ENCODE peak calls at places on chromosomes 16 and 17, in six cellular contexts. One of them, this sample, is unnamed.

GRCh38 chr17:31499771-31500554 is 108.5 kb downstream of the RAB11FIP4 start:
- DNase-seq in transverse colon: peak; percentile 36
- DNase-seq in esophagus muscularis mucosa: no peak
- DNase-seq in A549: no peak
- DNase-seq in stomach: peak; percentile 70
- DNase-seq in ovary: no peak
- DNase-seq in this sample: peak; percentile 58

GRCh38 chr16:782263-782662 is 5.9 kb downstream of the RPUSD1 start:
- DNase-seq in esophagus muscularis mucosa: no peak
- DNase-seq in ovary: no peak
- DNase-seq in stomach: no peak
- DNase-seq in transverse colon: no peak
- DNase-seq in A549: no peak
- DNase-seq in this sample: peak; percentile 45

GRCh38 chr16:30786936-30787612 is at the start of gene ZNF629:
- DNase-seq in stomach: peak; percentile 71
- DNase-seq in transverse colon: peak; percentile 73
- DNase-seq in A549: peak; percentile 77
- DNase-seq in esophagus muscularis mucosa: no peak
- DNase-seq in ovary: peak; percentile 76
- DNase-seq in this sample: no peak

GRCh38 chr17:5583426-5584382 is 605 bp downstream of the NLRP1 start:
- DNase-seq in ovary: no peak
- DNase-seq in stomach: no peak
- DNase-seq in transverse colon: no peak
- DNase-seq in esophagus muscularis mucosa: no peak
- DNase-seq in A549: no peak
- DNase-seq in this sample: no peak

GRCh38 chr17:79065105-79065670 is 9.4 kb upstream of the ENGASE start:
- DNase-seq in esophagus muscularis mucosa: no peak
- DNase-seq in stomach: peak; percentile 57
- DNase-seq in ovary: peak; percentile 44
- DNase-seq in A549: peak; percentile 73
- DNase-seq in transverse colon: peak; percentile 75
- DNase-seq in this sample: no peak

GRCh38 chr16:68335175-68335574 is 24.4 kb downstream of the PRMT7 start:
- DNase-seq in ovary: no peak
- DNase-seq in A549: no peak
- DNase-seq in esophagus muscularis mucosa: no peak
- DNase-seq in stomach: no peak
- DNase-seq in transverse colon: no peak
- DNase-seq in this sample: no peak

GRCh38 chr16:78748471-78748929 is 649.0 kb downstream of the WWOX start:
- DNase-seq in ovary: no peak
- DNase-seq in stomach: no peak
- DNase-seq in A549: no peak
- DNase-seq in esophagus muscularis mucosa: no peak
- DNase-seq in transverse colon: no peak
- DNase-seq in this sample: no peak

GRCh38 chr17:37831492-37831891 is 86.6 kb upstream of the HNF1B start:
- DNase-seq in esophagus muscularis mucosa: no peak
- DNase-seq in ovary: no peak
- DNase-seq in stomach: no peak
- DNase-seq in transverse colon: no peak
- DNase-seq in A549: no peak
- DNase-seq in this sample: no peak

DNA sequence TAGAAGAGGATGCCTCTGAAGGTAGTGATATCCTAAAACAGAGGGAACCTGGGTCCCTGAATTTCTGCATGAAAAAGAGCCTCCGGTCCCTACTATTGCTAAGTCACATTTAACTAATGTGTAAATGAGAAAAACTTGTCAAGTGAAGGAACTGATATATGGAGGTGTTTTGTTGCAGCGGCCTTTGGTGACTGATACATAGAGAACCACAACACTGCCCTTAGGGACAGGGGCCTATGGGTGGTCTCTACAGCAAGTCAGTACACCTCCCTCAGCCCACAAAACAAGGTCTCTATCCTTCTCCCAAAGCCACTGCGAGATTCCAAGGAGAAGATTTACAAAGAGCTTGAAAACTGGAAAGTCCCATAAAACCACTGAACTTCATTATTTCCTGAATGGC is 275.3 kb downstream of the SOX9 start:
- DNase-seq in ovary: no peak
- DNase-seq in transverse colon: no peak
- DNase-seq in esophagus muscularis mucosa: no peak
- DNase-seq in A549: no peak
- DNase-seq in stomach: no peak
- DNase-seq in this sample: no peak
- TF ChIP-seq EP300 in ovary: no peak
- TF ChIP-seq EP300 in transverse colon: no peak
- TF ChIP-seq EP300 in esophagus muscularis mucosa: no peak
- TF ChIP-seq EP300 in A549: no peak
- TF ChIP-seq EP300 in stomach: no peak
- TF ChIP-seq EP300 in this sample: no peak

DNA sequence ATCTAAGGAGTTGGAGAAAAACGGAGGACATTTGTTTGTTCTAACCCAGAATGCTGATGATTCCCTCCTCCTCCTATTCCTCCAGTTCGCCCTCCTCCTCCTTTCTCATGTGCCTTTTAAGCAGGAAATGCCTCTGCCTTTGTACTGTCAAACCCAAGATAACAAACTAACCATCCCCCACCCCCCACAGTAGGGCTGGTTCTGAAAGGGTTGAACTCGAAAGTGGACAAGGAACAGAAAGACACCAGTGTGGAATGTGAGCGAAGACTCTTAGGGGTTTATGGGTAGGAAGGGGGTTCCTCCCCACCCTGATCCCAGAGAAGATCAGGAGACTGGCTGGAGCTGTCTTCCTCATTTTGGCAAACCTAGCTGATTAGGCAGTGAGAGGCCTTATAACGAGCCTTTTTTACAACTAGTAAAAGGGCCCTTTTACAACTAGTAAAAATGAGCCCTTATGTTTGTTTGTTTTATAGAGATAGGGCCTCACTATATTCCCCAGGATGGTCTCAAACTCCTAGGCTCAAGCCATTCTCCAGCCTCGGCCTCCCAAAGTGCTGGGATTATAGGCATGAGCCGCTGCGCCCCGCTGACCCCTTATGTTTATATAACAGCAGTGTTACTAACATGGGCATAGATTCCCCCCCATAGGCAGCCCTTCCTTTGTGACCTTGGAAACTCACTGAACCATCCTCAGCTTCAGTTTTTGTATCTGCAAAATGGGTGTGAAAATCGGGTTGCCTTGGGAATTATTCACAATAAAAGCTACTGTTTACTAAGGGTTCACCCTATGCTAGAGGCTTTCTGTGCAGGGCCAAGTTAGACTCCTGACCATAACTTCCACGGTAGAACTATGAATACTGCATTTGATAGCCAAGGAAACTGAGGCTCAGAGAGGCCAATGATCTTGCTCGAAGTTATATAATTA is 1.1 kb downstream of the CHD9 start:
- DNase-seq in esophagus muscularis mucosa: no peak
- DNase-seq in A549: peak; percentile 51
- DNase-seq in stomach: no peak
- DNase-seq in transverse colon: peak; percentile 64
- DNase-seq in ovary: peak; percentile 32
- DNase-seq in this sample: peak; percentile 61
- TF ChIP-seq EP300 in esophagus muscularis mucosa: no peak
- TF ChIP-seq EP300 in A549: no peak
- TF ChIP-seq EP300 in stomach: no peak
- TF ChIP-seq EP300 in transverse colon: no peak
- TF ChIP-seq EP300 in ovary: no peak
- TF ChIP-seq EP300 in this sample: no peak

DNA sequence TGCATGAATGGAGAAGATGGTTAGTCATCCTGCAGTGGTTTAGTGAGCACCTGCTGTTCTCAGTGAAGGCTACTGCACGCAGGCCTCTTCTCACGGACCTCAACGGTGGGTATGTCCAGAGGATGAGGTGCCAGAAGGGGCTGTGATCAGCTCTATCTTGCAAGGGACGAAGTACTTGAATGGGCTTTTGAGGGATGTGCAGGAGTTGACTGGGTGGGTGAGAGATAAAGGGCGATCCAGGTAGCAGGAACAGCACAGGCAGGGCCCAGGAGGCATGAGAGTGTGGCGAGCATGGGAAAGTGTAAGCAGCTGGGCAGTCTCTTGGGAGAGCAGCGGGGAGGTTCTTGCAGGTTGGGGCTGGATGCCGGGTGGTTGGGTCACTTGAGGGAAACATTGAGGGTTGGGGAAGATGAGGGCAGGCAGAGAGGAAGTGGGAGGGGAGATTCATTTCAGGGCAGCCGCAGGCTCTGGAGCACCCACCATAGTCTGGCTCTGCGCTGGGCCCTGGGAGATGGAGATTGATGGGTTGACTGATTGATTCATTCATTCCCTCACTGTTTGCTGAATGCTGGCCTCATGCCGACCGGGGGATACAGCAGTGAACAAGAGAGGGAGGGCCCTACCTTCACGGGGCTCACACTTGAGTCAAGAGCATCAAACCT is 115.1 kb upstream of the CIBAR2 start:
- DNase-seq in esophagus muscularis mucosa: no peak
- DNase-seq in ovary: no peak
- DNase-seq in A549: no peak
- DNase-seq in transverse colon: no peak
- DNase-seq in stomach: no peak
- DNase-seq in this sample: no peak
- TF ChIP-seq EP300 in esophagus muscularis mucosa: no peak
- TF ChIP-seq EP300 in ovary: no peak
- TF ChIP-seq EP300 in A549: no peak
- TF ChIP-seq EP300 in transverse colon: no peak
- TF ChIP-seq EP300 in stomach: no peak
- TF ChIP-seq EP300 in this sample: no peak

DNA sequence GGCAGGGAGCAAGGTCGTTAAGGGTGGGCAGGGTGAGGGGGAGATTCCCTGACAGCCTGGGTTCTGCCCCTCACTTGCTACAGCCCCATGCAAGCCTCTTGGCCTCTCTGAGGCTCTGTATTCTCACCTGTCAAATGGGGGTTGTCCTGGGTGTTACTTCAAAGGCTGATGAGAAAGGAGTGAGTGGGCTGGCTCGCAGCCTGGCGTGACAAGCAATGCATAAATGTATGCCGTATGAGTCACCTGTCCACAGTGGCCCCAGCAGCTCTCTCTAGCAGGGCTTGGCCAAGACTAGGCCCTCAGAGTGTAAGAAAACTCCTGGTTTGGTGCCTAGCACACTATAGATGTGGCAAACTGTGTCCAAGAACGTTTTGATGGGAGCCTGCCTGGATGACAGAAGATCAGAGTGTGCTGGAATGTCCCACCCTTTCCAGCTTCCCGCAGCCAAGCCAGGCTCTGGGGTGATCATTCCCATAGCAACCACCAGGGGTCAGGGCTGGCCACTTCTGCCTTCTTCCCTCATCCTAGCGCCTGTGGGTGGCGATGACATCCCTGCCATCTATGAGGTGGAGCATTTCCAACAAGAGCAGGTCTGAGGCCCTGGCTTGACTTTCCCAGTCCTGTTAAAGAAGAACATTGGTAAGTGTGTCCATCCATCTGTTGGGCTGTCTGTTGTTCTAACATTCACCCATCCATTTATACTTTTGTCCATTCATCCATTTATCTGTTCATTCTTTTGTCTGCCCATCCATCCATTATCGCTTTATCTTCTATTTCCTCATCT is 37.2 kb upstream of the ADGRG1 start:
- DNase-seq in A549: peak; percentile 82
- DNase-seq in transverse colon: peak; percentile 76
- DNase-seq in ovary: peak; percentile 43
- DNase-seq in stomach: peak; percentile 81
- DNase-seq in esophagus muscularis mucosa: no peak
- DNase-seq in this sample: peak; percentile 88
- TF ChIP-seq EP300 in A549: no peak
- TF ChIP-seq EP300 in transverse colon: no peak
- TF ChIP-seq EP300 in ovary: no peak
- TF ChIP-seq EP300 in stomach: no peak
- TF ChIP-seq EP300 in esophagus muscularis mucosa: no peak
- TF ChIP-seq EP300 in this sample: no peak

GRCh38 chr16:87723224-87723619 is 42.6 kb downstream of the KLHDC4 start:
- DNase-seq in ovary: no peak
- DNase-seq in esophagus muscularis mucosa: no peak
- DNase-seq in A549: no peak
- DNase-seq in transverse colon: peak; percentile 34
- DNase-seq in stomach: peak; percentile 48
- DNase-seq in this sample: no peak

GRCh38 chr16:87724490-87725291 is 41.1 kb downstream of the KLHDC4 start:
- DNase-seq in A549: no peak
- DNase-seq in ovary: no peak
- DNase-seq in transverse colon: peak; percentile 19
- DNase-seq in stomach: no peak
- DNase-seq in esophagus muscularis mucosa: no peak
- DNase-seq in this sample: no peak

GRCh38 chr16:87720411-87720810 is 45.4 kb downstream of the KLHDC4 start:
- DNase-seq in ovary: no peak
- DNase-seq in stomach: no peak
- DNase-seq in transverse colon: no peak
- DNase-seq in A549: no peak
- DNase-seq in esophagus muscularis mucosa: no peak
- DNase-seq in this sample: no peak

GRCh38 chr16:87722590-87723223 is 43.1 kb downstream of the KLHDC4 start:
- DNase-seq in transverse colon: no peak
- DNase-seq in ovary: no peak
- DNase-seq in A549: no peak
- DNase-seq in esophagus muscularis mucosa: no peak
- DNase-seq in stomach: no peak
- DNase-seq in this sample: no peak

DNA sequence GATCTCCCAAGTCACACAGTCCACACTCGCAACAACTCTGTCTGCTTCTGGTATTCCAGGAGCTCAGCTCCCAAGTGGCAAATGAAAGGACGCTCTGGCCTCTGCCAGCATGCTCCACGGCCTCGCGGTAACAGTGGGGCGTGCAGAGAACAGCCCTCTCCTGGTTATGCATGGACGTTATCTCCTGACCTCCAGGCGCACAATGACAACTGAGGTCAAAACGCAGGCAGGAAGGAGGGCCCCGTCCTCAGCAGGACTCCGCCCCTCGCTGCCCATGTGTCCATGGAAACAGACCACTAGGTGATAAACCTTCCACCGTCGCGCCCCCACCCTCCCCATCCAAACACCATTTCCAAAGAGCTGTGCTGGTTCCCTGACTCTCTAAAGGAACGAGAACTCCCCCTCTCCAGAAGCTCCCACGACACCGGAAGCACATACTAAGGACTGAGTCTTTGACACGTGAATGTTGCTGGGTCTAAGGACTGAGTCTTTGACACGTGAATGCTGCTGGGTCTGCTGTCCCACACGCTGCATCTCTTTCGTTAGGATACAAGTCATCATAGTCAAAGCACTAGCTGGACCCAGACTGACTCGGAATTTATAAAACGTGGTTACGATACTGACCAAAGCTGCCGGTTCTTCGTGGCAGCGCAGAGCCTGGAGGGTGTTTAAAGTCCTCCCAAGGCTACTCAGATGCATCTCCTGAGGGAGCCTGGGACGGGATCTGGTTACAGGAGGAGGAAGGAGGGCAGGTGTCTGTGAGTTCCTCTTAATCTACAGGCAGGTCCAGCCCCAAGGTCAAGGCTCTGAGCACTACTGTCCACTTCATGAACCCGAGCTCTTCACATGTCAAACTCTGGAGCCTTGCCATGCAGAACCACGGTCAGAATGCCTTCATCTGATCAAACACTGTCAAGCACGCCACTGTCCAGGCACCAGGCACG is 43.9 kb downstream of the KLHDC4 start:
- DNase-seq in esophagus muscularis mucosa: no peak
- DNase-seq in A549: no peak
- DNase-seq in ovary: no peak
- DNase-seq in stomach: no peak
- DNase-seq in transverse colon: no peak
- DNase-seq in this sample: no peak
- TF ChIP-seq EP300 in esophagus muscularis mucosa: no peak
- TF ChIP-seq EP300 in A549: no peak
- TF ChIP-seq EP300 in ovary: no peak
- TF ChIP-seq EP300 in stomach: no peak
- TF ChIP-seq EP300 in transverse colon: no peak
- TF ChIP-seq EP300 in this sample: no peak

This sample was measured in H1.